ENCODE peak calls at places on chromosome 15, in eight cellular contexts. T is fibroblast of pulmonary artery; D is NCI-H1417 treated with DMSO at 0.1 percent for 48 hours; F is dorsolateral prefrontal cortex; V is activated CD8-positive, alpha-beta memory T cell treated with anti-CD3 and anti-CD28 coated beads for 1 hour; U is tibial artery; H is stimulated activated CD8-positive, alpha-beta memory T cell treated with anti-CD3 and anti-CD28 coated beads, Interleukin-12 subunit alpha, Interleukin-12 subunit beta, amount 100 ng/mL, for 1 hour; P is ELR. Y is an unnamed sample.

GRCh38 chr15:93331545-93332117 is 242.6 kb upstream of the RGMA start:
- DNase-seq in U (no peak), P (no peak), V (no peak), T (no peak), H (no peak), F (no peak), D (peak; percentile 80), Y (no peak)

GRCh38 chr15:45435124-45435903 is 57.0 kb upstream of the GATM start:
- DNase-seq in U (no peak), V (no peak), P (no peak), F (no peak), T (no peak), D (no peak), H (no peak), Y (no peak)

GRCh38 chr15:87518957-87519356 is 737.6 kb downstream of the NTRK3 start:
- DNase-seq in U (no peak), V (no peak), P (no peak), H (no peak), D (no peak), T (no peak), F (no peak), Y (no peak)

GRCh38 chr15:77487479-77487861 is 66.8 kb downstream of the HMG20A start:
- DNase-seq in P (no peak), H (no peak), F (no peak), T (peak; percentile 35), V (no peak), U (no peak), D (no peak), Y (peak; percentile 21)

GRCh38 chr15:100831466-100831865 is 48.2 kb upstream of the ALDH1A3 start:
- DNase-seq in V (no peak), T (no peak), D (no peak), H (no peak), U (no peak), F (no peak), P (no peak), Y (no peak)

GRCh38 chr15:35308802-35309201 is 223.7 kb upstream of the NANOGP8 start:
- DNase-seq in D (no peak), T (peak; percentile 91), P (peak; percentile 54), V (no peak), U (no peak), H (no peak), F (peak; percentile 18), Y (peak; percentile 89)

GRCh38 chr15:69324031-69324430 is 25.3 kb downstream of the PAQR5 start:
- DNase-seq in P (no peak), V (no peak), U (no peak), H (no peak), D (no peak), F (no peak), T (no peak), Y (no peak)

GRCh38 chr15:83549563-83549962 is 102.4 kb downstream of the SH3GL3 start:
- DNase-seq in D (no peak), H (no peak), F (no peak), P (no peak), V (no peak), U (no peak), T (peak; percentile 33), Y (no peak)

GRCh38 chr15:54131410-54131809 is 153.2 kb downstream of the UNC13C start:
- DNase-seq in V (no peak), P (peak; percentile 0), H (no peak), T (peak; percentile 48), U (no peak), D (no peak), F (no peak), Y (no peak)

GRCh38 chr15:70088887-70089691 is 8.6 kb downstream of the TLE3 start:
- DNase-seq in H (no peak), T (peak; percentile 52), P (no peak), V (no peak), D (no peak), U (no peak), F (no peak), Y (peak; percentile 51)

GRCh38 chr15:63244399-63244798 is 33.0 kb upstream of the APH1B start:
- DNase-seq in U (no peak), H (no peak), T (peak; percentile 62), D (no peak), F (no peak), P (no peak), V (no peak), Y (peak; percentile 52)

GRCh38 chr15:31342781-31343626 is 16.4 kb downstream of the KLF13 start:
- DNase-seq in D (no peak), V (no peak), P (no peak), U (no peak), H (no peak), T (no peak), F (no peak), Y (no peak)

GRCh38 chr15:25743160-25743908 is 119.8 kb downstream of the ATP10A start:
- DNase-seq in U (no peak), V (no peak), H (no peak), D (no peak), P (no peak), F (no peak), T (no peak), Y (no peak)

GRCh38 chr15:81001180-81002003 is 669 bp downstream of the TLNRD1 start:
- DNase-seq in F (no peak), T (peak; percentile 48), P (peak; percentile 68), U (peak; percentile 77), V (no peak), H (peak; percentile 20), D (no peak), Y (peak; percentile 73)

GRCh38 chr15:23033979-23034378 is 5.4 kb downstream of the TUBGCP5 start:
- DNase-seq in T (no peak), F (no peak), V (no peak), U (no peak), D (no peak), P (no peak), H (no peak), Y (no peak)

GRCh38 chr15:56243117-56243773 is 434 bp downstream of the RFX7 start:
- DNase-seq in U (peak; percentile 67), P (peak; percentile 46), F (peak; percentile 45), H (peak; percentile 17), V (no peak), T (peak; percentile 39), D (no peak), Y (peak; percentile 46)

GRCh38 chr15:67785431-67785830 is 39.9 kb upstream of the SKOR1 start:
- DNase-seq in U (no peak), H (no peak), V (no peak), P (no peak), F (no peak), D (no peak), T (no peak), Y (no peak)

GRCh38 chr15:68057089-68057488 is 3.0 kb downstream of the PIAS1 start:
- DNase-seq in U (no peak), D (no peak), P (no peak), F (no peak), H (no peak), T (no peak), V (no peak), Y (no peak)

GRCh38 chr15:75107905-75108838 is 84.8 kb downstream of the PPCDC start:
- DNase-seq in D (no peak), T (peak; percentile 93), V (peak; percentile 14), U (peak; percentile 67), H (peak; percentile 41), F (no peak), P (peak; percentile 94), Y (peak; percentile 95)

Y was measured in mesenchymal stem cell.